ENCODE peak calls at places on chromosomes 7 and 10, in four cellular contexts. One of them, this sample, is unnamed.
A peak's percentile ranks its signal among the peaks of the same experiment; 100 is the strongest.

GRCh38 chr7:93407239-93407638 is 167.3 kb downstream of the CALCR start:
- DNase-seq in CD4-positive, alpha-beta T cell: no peak
- DNase-seq in esophagus squamous epithelium: no peak
- DNase-seq in A673: no peak
- DNase-seq in this sample: no peak

GRCh38 chr10:14879055-14879800 is 562 bp downstream of the SUV39H2 start:
- DNase-seq in CD4-positive, alpha-beta T cell: peak; percentile 8
- DNase-seq in esophagus squamous epithelium: no peak
- DNase-seq in A673: peak; percentile 35
- DNase-seq in this sample: peak; percentile 16

GRCh38 chr10:130169136-130169888 is 33.1 kb downstream of the GLRX3 start:
- DNase-seq in CD4-positive, alpha-beta T cell: no peak
- DNase-seq in esophagus squamous epithelium: no peak
- DNase-seq in A673: peak; percentile 71
- DNase-seq in this sample: no peak

GRCh38 chr7:66869660-66870450 is 51.2 kb upstream of the TMEM248 start:
- DNase-seq in CD4-positive, alpha-beta T cell: no peak
- DNase-seq in esophagus squamous epithelium: no peak
- DNase-seq in A673: peak; percentile 23
- DNase-seq in this sample: no peak

GRCh38 chr7:151776446-151776845 is 100.5 kb downstream of the PRKAG2 start:
- DNase-seq in CD4-positive, alpha-beta T cell: no peak
- DNase-seq in esophagus squamous epithelium: no peak
- DNase-seq in A673: no peak
- DNase-seq in this sample: no peak

GRCh38 chr7:136869006-136869961 is 832 bp downstream of the CHRM2 start:
- DNase-seq in CD4-positive, alpha-beta T cell: no peak
- DNase-seq in esophagus squamous epithelium: no peak
- DNase-seq in A673: peak; percentile 33
- DNase-seq in this sample: no peak

GRCh38 chr10:3481496-3481895 is 303.5 kb downstream of the KLF6 start:
- DNase-seq in CD4-positive, alpha-beta T cell: no peak
- DNase-seq in esophagus squamous epithelium: no peak
- DNase-seq in A673: no peak
- DNase-seq in this sample: no peak

GRCh38 chr10:114631678-114632417 is 26.2 kb downstream of the ABLIM1 start:
- DNase-seq in CD4-positive, alpha-beta T cell: no peak
- DNase-seq in esophagus squamous epithelium: no peak
- DNase-seq in A673: peak; percentile 48
- DNase-seq in this sample: no peak

This sample was measured in memory B cell.